ENCODE peak calls at places on chromosomes 3 and 15, in eight cellular contexts. One of them, this sample, is unnamed.

GRCh38 chr3:37628711-37629301 is 232.9 kb upstream of the CTDSPL start:
- DNase-seq in bronchial epithelial cell: no peak
- DNase-seq in CD8-positive, alpha-beta T cell: no peak
- DNase-seq in IMR-90: peak
- DNase-seq in A549: no peak
- DNase-seq in tibial artery: no peak
- DNase-seq in stomach: no peak
- DNase-seq in ascending aorta: no peak
- DNase-seq in this sample: peak

GRCh38 chr15:56927816-56928215 is 9.4 kb downstream of the TCF12 start:
- DNase-seq in bronchial epithelial cell: no peak
- DNase-seq in CD8-positive, alpha-beta T cell: no peak
- DNase-seq in IMR-90: no peak
- DNase-seq in A549: no peak
- DNase-seq in tibial artery: no peak
- DNase-seq in stomach: no peak
- DNase-seq in ascending aorta: no peak
- DNase-seq in this sample: peak

GRCh38 chr15:87949934-87950298 is 306.6 kb downstream of the NTRK3 start:
- DNase-seq in bronchial epithelial cell: no peak
- DNase-seq in CD8-positive, alpha-beta T cell: no peak
- DNase-seq in IMR-90: no peak
- DNase-seq in A549: no peak
- DNase-seq in tibial artery: peak
- DNase-seq in stomach: no peak
- DNase-seq in ascending aorta: peak
- DNase-seq in this sample: no peak

GRCh38 chr3:169812844-169813677 is at the start of the genes LRRC34 and LRRIQ4:
- DNase-seq in bronchial epithelial cell: peak
- DNase-seq in CD8-positive, alpha-beta T cell: peak
- DNase-seq in IMR-90: peak
- DNase-seq in A549: no peak
- DNase-seq in tibial artery: peak
- DNase-seq in stomach: peak
- DNase-seq in ascending aorta: peak
- DNase-seq in this sample: peak

GRCh38 chr15:68584704-68585573 is 6.1 kb downstream of the CORO2B start:
- DNase-seq in bronchial epithelial cell: no peak
- DNase-seq in CD8-positive, alpha-beta T cell: no peak
- DNase-seq in IMR-90: no peak
- DNase-seq in A549: no peak
- DNase-seq in tibial artery: peak
- DNase-seq in stomach: no peak
- DNase-seq in ascending aorta: no peak
- DNase-seq in this sample: no peak

GRCh38 chr15:51775967-51776816 is 24.8 kb downstream of the TMOD2 start:
- DNase-seq in bronchial epithelial cell: peak
- DNase-seq in CD8-positive, alpha-beta T cell: peak
- DNase-seq in IMR-90: peak
- DNase-seq in A549: peak
- DNase-seq in tibial artery: no peak
- DNase-seq in stomach: peak
- DNase-seq in ascending aorta: no peak
- DNase-seq in this sample: peak

GRCh38 chr3:159987291-159987711 is 1.3 kb upstream of the IL12A start:
- DNase-seq in bronchial epithelial cell: peak
- DNase-seq in CD8-positive, alpha-beta T cell: no peak
- DNase-seq in IMR-90: peak
- DNase-seq in A549: no peak
- DNase-seq in tibial artery: no peak
- DNase-seq in stomach: no peak
- DNase-seq in ascending aorta: no peak
- DNase-seq in this sample: peak

GRCh38 chr3:97838393-97838792 is 16.6 kb downstream of the CRYBG3 start:
- DNase-seq in bronchial epithelial cell: no peak
- DNase-seq in CD8-positive, alpha-beta T cell: no peak
- DNase-seq in IMR-90: no peak
- DNase-seq in A549: no peak
- DNase-seq in tibial artery: no peak
- DNase-seq in stomach: no peak
- DNase-seq in ascending aorta: no peak
- DNase-seq in this sample: no peak

GRCh38 chr15:67920524-67921240 is 80.8 kb upstream of the RNU6-1 start:
- DNase-seq in bronchial epithelial cell: no peak
- DNase-seq in CD8-positive, alpha-beta T cell: no peak
- DNase-seq in IMR-90: no peak
- DNase-seq in A549: no peak
- DNase-seq in tibial artery: no peak
- DNase-seq in stomach: no peak
- DNase-seq in ascending aorta: no peak
- DNase-seq in this sample: no peak

GRCh38 chr15:61916104-61916503 is 144.1 kb downstream of the VPS13C start:
- DNase-seq in bronchial epithelial cell: no peak
- DNase-seq in CD8-positive, alpha-beta T cell: no peak
- DNase-seq in IMR-90: peak
- DNase-seq in A549: no peak
- DNase-seq in tibial artery: no peak
- DNase-seq in stomach: no peak
- DNase-seq in ascending aorta: no peak
- DNase-seq in this sample: no peak

GRCh38 chr3:28033059-28033784 is 208.2 kb upstream of the CMC1 start:
- DNase-seq in bronchial epithelial cell: no peak
- DNase-seq in CD8-positive, alpha-beta T cell: no peak
- DNase-seq in IMR-90: no peak
- DNase-seq in A549: no peak
- DNase-seq in tibial artery: no peak
- DNase-seq in stomach: no peak
- DNase-seq in ascending aorta: no peak
- DNase-seq in this sample: no peak

GRCh38 chr15:38058596-38059075 is 124.2 kb downstream of the TMCO5A start:
- DNase-seq in bronchial epithelial cell: no peak
- DNase-seq in CD8-positive, alpha-beta T cell: no peak
- DNase-seq in IMR-90: peak
- DNase-seq in A549: no peak
- DNase-seq in tibial artery: no peak
- DNase-seq in stomach: no peak
- DNase-seq in ascending aorta: no peak
- DNase-seq in this sample: no peak

GRCh38 chr15:35545316-35545824 is 595 bp downstream of the DPH6 start:
- DNase-seq in bronchial epithelial cell: peak
- DNase-seq in CD8-positive, alpha-beta T cell: no peak
- DNase-seq in IMR-90: peak
- DNase-seq in A549: peak
- DNase-seq in tibial artery: peak
- DNase-seq in stomach: peak
- DNase-seq in ascending aorta: peak
- DNase-seq in this sample: peak

GRCh38 chr15:42719051-42719450 is 17.9 kb downstream of the CDAN1 start:
- DNase-seq in bronchial epithelial cell: no peak
- DNase-seq in CD8-positive, alpha-beta T cell: no peak
- DNase-seq in IMR-90: no peak
- DNase-seq in A549: no peak
- DNase-seq in tibial artery: no peak
- DNase-seq in stomach: no peak
- DNase-seq in ascending aorta: no peak
- DNase-seq in this sample: no peak

GRCh38 chr3:56810912-56811544 is 9.3 kb upstream of the ARHGEF3 start:
- DNase-seq in bronchial epithelial cell: peak
- DNase-seq in CD8-positive, alpha-beta T cell: no peak
- DNase-seq in IMR-90: no peak
- DNase-seq in A549: no peak
- DNase-seq in tibial artery: no peak
- DNase-seq in stomach: no peak
- DNase-seq in ascending aorta: no peak
- DNase-seq in this sample: no peak

GRCh38 chr3:32238027-32238815 is at the start of gene CMTM8:
- DNase-seq in bronchial epithelial cell: peak
- DNase-seq in CD8-positive, alpha-beta T cell: peak
- DNase-seq in IMR-90: no peak
- DNase-seq in A549: peak
- DNase-seq in tibial artery: peak
- DNase-seq in stomach: peak
- DNase-seq in ascending aorta: peak
- DNase-seq in this sample: peak

GRCh38 chr15:51051776-51052175 is 42.9 kb downstream of the TNFAIP8L3 start:
- DNase-seq in bronchial epithelial cell: no peak
- DNase-seq in CD8-positive, alpha-beta T cell: no peak
- DNase-seq in IMR-90: no peak
- DNase-seq in A549: no peak
- DNase-seq in tibial artery: peak
- DNase-seq in stomach: no peak
- DNase-seq in ascending aorta: no peak
- DNase-seq in this sample: peak

GRCh38 chr15:77839970-77840609 is 207.4 kb upstream of the LINGO1 start:
- DNase-seq in bronchial epithelial cell: no peak
- DNase-seq in CD8-positive, alpha-beta T cell: no peak
- DNase-seq in IMR-90: no peak
- DNase-seq in A549: no peak
- DNase-seq in tibial artery: peak
- DNase-seq in stomach: no peak
- DNase-seq in ascending aorta: no peak
- DNase-seq in this sample: no peak

GRCh38 chr3:178482981-178483380 is 53.3 kb upstream of the KCNMB2 start:
- DNase-seq in bronchial epithelial cell: no peak
- DNase-seq in CD8-positive, alpha-beta T cell: no peak
- DNase-seq in IMR-90: no peak
- DNase-seq in A549: no peak
- DNase-seq in tibial artery: no peak
- DNase-seq in stomach: no peak
- DNase-seq in ascending aorta: no peak
- DNase-seq in this sample: no peak

GRCh38 chr3:71726106-71726505 is 904 bp upstream of the EIF4E3 start:
- DNase-seq in bronchial epithelial cell: no peak
- DNase-seq in CD8-positive, alpha-beta T cell: peak
- DNase-seq in IMR-90: no peak
- DNase-seq in A549: no peak
- DNase-seq in tibial artery: no peak
- DNase-seq in stomach: no peak
- DNase-seq in ascending aorta: no peak
- DNase-seq in this sample: no peak
- H3K4me3 ChIP-seq in bronchial epithelial cell: no peak
- H3K4me3 ChIP-seq in CD8-positive, alpha-beta T cell: peak
- H3K4me3 ChIP-seq in IMR-90: no peak
- H3K4me3 ChIP-seq in A549: no peak
- H3K4me3 ChIP-seq in tibial artery: no peak
- H3K4me3 ChIP-seq in stomach: no peak
- H3K4me3 ChIP-seq in ascending aorta: peak
- H3K4me3 ChIP-seq in this sample: no peak

DNA sequence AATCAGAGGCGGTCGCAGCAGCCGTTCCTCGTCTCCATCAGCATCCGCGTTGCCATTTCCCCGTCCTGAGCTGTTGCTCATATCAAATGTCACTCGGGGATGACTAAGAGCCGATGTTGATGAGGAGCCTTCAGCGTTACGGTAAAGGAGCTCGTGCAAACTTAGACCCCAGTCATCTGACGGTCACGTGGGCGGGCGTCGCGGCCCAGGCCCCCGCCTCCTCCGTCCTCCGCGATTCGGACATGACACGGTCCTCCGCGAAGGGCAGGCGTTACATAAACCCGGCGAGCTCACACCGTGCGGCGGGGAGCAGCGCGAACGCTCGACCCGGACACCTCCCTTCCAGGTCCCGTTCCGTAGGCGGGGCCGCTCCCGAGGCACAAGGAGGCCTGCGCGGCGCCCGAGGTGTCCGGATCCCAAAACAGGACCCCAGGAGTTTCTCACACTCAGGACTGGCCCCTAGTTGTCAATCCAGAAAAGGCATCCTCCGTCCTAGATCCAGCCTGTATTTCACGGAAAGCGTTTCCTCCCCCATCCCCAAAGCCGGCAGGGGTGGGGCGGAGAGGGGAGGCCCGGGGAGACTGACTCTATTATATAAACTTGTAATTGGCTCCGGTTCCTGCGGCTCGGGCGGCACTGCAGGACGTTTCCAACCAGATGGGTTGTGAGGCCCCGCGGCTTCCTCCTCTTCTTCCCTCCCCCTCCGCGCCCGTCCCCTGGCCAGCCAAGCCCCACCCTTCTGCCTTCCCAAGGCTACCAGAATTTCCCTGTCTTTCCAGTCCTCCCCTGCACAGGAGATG is 100.0 kb upstream of the IGF1R start:
- DNase-seq in bronchial epithelial cell: peak
- DNase-seq in CD8-positive, alpha-beta T cell: no peak
- DNase-seq in IMR-90: peak
- DNase-seq in A549: peak
- DNase-seq in tibial artery: peak
- DNase-seq in stomach: peak
- DNase-seq in ascending aorta: peak
- DNase-seq in this sample: peak
- TF ChIP-seq CTCF in bronchial epithelial cell: peak
- TF ChIP-seq CTCF in CD8-positive, alpha-beta T cell: no peak
- TF ChIP-seq CTCF in IMR-90: no peak
- TF ChIP-seq CTCF in A549: peak
- TF ChIP-seq CTCF in tibial artery: peak
- TF ChIP-seq CTCF in stomach: no peak
- TF ChIP-seq CTCF in ascending aorta: no peak
- TF ChIP-seq CTCF in this sample: no peak

GRCh38 chr3:187919535-187919934 is 174.3 kb upstream of the BCL6 start:
- DNase-seq in bronchial epithelial cell: no peak
- DNase-seq in CD8-positive, alpha-beta T cell: no peak
- DNase-seq in IMR-90: no peak
- DNase-seq in A549: no peak
- DNase-seq in tibial artery: no peak
- DNase-seq in stomach: no peak
- DNase-seq in ascending aorta: no peak
- DNase-seq in this sample: no peak
- H3K4me3 ChIP-seq in bronchial epithelial cell: no peak
- H3K4me3 ChIP-seq in CD8-positive, alpha-beta T cell: peak
- H3K4me3 ChIP-seq in IMR-90: no peak
- H3K4me3 ChIP-seq in A549: no peak
- H3K4me3 ChIP-seq in tibial artery: no peak
- H3K4me3 ChIP-seq in stomach: no peak
- H3K4me3 ChIP-seq in ascending aorta: no peak
- H3K4me3 ChIP-seq in this sample: no peak

DNA sequence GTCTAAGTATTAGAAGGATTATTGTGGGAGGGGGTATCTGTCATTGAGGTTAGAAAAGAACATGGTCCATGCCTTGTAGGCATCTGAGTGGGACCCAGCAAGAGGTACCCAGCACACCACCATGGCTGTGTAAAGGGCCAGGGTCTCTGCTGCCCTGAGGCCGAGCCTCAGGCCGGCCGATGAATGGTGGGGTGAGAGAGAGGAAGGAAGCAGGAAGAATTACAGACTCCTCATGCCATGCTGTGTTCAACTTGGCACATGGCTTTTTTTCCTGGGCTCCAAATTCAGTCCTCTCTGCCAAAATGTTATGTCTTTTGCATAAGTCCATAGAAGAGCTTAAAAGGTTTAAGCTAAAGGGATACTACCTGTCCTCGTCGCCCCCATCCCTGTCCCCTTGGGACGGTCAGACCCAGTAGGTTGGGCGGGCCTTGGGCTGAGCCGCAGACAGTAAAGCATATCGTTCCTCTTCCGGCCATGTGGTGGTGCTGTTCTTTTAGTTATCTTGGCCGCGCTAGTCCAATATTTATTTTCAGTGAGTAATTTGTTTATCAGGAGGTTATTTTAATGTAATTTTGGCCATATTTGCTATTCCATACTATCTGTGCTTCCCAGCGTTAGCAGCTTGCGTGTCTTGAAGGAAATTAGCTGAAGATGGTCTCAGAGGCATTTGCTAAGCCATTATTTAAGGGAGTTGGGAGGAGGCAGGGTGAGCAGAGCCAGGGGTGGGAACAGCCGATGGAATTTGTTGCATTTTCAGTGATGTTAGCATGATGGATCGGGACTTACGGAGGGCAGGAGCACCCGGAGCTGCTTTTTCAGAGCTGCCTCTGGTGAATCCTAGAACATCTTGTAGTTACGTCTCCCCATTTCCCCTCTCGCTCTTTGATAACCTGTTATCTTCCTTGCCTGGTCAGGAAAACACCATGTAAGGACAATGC is 152.5 kb downstream of the AGBL1 start:
- DNase-seq in bronchial epithelial cell: peak
- DNase-seq in CD8-positive, alpha-beta T cell: no peak
- DNase-seq in IMR-90: no peak
- DNase-seq in A549: peak
- DNase-seq in tibial artery: no peak
- DNase-seq in stomach: no peak
- DNase-seq in ascending aorta: no peak
- DNase-seq in this sample: peak
- TF ChIP-seq CTCF in bronchial epithelial cell: peak
- TF ChIP-seq CTCF in CD8-positive, alpha-beta T cell: peak
- TF ChIP-seq CTCF in IMR-90: peak
- TF ChIP-seq CTCF in A549: peak
- TF ChIP-seq CTCF in tibial artery: no peak
- TF ChIP-seq CTCF in stomach: peak
- TF ChIP-seq CTCF in ascending aorta: peak
- TF ChIP-seq CTCF in this sample: peak